ENCODE peak calls at places on chromosomes 7 and 10, in seven cellular contexts. One of them, this sample, is unnamed.

GRCh38 chr10:16545126-16545736 is 23.6 kb upstream of the C1QL3 start:
- DNase-seq in ELR: peak; percentile 53
- DNase-seq in NT2/D1: no peak
- DNase-seq in NCI-H345: no peak
- DNase-seq in stimulated activated CD4-positive, alpha-beta T cell treated with anti-CD3 and anti-CD28 coated beads, Interleukin-2, amount 100 ng/mL, for 48 hours: no peak
- DNase-seq in AG08396: peak; percentile 48
- DNase-seq in right lobe of liver: no peak
- DNase-seq in this sample: peak; percentile 58

GRCh38 chr10:71426058-71426605 is 29.4 kb downstream of the CDH23 start:
- DNase-seq in AG08396: no peak
- DNase-seq in stimulated activated CD4-positive, alpha-beta T cell treated with anti-CD3 and anti-CD28 coated beads, Interleukin-2, amount 100 ng/mL, for 48 hours: no peak
- DNase-seq in ELR: no peak
- DNase-seq in NT2/D1: no peak
- DNase-seq in right lobe of liver: no peak
- DNase-seq in NCI-H345: no peak
- DNase-seq in this sample: no peak

GRCh38 chr10:9331583-9332008 is 1277.1 kb downstream of the GATA3 start:
- DNase-seq in stimulated activated CD4-positive, alpha-beta T cell treated with anti-CD3 and anti-CD28 coated beads, Interleukin-2, amount 100 ng/mL, for 48 hours: no peak
- DNase-seq in NT2/D1: peak; percentile 6
- DNase-seq in NCI-H345: peak; percentile 34
- DNase-seq in ELR: peak; percentile 58
- DNase-seq in right lobe of liver: no peak
- DNase-seq in AG08396: peak; percentile 25
- DNase-seq in this sample: peak; percentile 2

GRCh38 chr7:92765725-92766124 is 70.6 kb downstream of the CDK6 start:
- DNase-seq in right lobe of liver: no peak
- DNase-seq in stimulated activated CD4-positive, alpha-beta T cell treated with anti-CD3 and anti-CD28 coated beads, Interleukin-2, amount 100 ng/mL, for 48 hours: no peak
- DNase-seq in AG08396: peak; percentile 48
- DNase-seq in ELR: peak; percentile 90
- DNase-seq in NT2/D1: no peak
- DNase-seq in NCI-H345: no peak
- DNase-seq in this sample: no peak

GRCh38 chr7:31007634-31008033 is 43.9 kb downstream of the GHRHR start:
- DNase-seq in ELR: no peak
- DNase-seq in NCI-H345: no peak
- DNase-seq in NT2/D1: no peak
- DNase-seq in AG08396: no peak
- DNase-seq in stimulated activated CD4-positive, alpha-beta T cell treated with anti-CD3 and anti-CD28 coated beads, Interleukin-2, amount 100 ng/mL, for 48 hours: no peak
- DNase-seq in right lobe of liver: no peak
- DNase-seq in this sample: no peak

GRCh38 chr7:73909996-73910395 is 49.0 kb downstream of the TMEM270 start:
- DNase-seq in NCI-H345: no peak
- DNase-seq in NT2/D1: no peak
- DNase-seq in AG08396: no peak
- DNase-seq in stimulated activated CD4-positive, alpha-beta T cell treated with anti-CD3 and anti-CD28 coated beads, Interleukin-2, amount 100 ng/mL, for 48 hours: no peak
- DNase-seq in right lobe of liver: no peak
- DNase-seq in ELR: no peak
- DNase-seq in this sample: no peak

GRCh38 chr7:149414745-149415390 is 46.0 kb downstream of the ZNF777 start:
- DNase-seq in NCI-H345: no peak
- DNase-seq in ELR: peak; percentile 56
- DNase-seq in stimulated activated CD4-positive, alpha-beta T cell treated with anti-CD3 and anti-CD28 coated beads, Interleukin-2, amount 100 ng/mL, for 48 hours: peak; percentile 27
- DNase-seq in right lobe of liver: no peak
- DNase-seq in AG08396: peak; percentile 57
- DNase-seq in NT2/D1: peak; percentile 89
- DNase-seq in this sample: peak; percentile 7

GRCh38 chr10:68239596-68240150 is 7.8 kb upstream of the ATOH7 start:
- DNase-seq in ELR: peak; percentile 13
- DNase-seq in AG08396: no peak
- DNase-seq in NCI-H345: no peak
- DNase-seq in NT2/D1: no peak
- DNase-seq in right lobe of liver: no peak
- DNase-seq in stimulated activated CD4-positive, alpha-beta T cell treated with anti-CD3 and anti-CD28 coated beads, Interleukin-2, amount 100 ng/mL, for 48 hours: no peak
- DNase-seq in this sample: peak; percentile 64

This sample was measured in NCI-H69.